ENCODE peak calls at places on chromosomes 1 and 21, in five cellular contexts. One of them, this sample, is unnamed.

GRCh38 chr1:27469334-27469733 is 20.6 kb downstream of the WASF2 start:
- DNase-seq in dorsolateral prefrontal cortex: no peak
- DNase-seq in fibroblast of the aortic adventitia: no peak
- DNase-seq in lower leg skin: no peak
- DNase-seq in heart left ventricle: no peak
- DNase-seq in this sample: no peak

GRCh38 chr21:26883768-26884167 is 38.6 kb upstream of the ADAMTS1 start:
- DNase-seq in fibroblast of the aortic adventitia: peak
- DNase-seq in dorsolateral prefrontal cortex: no peak
- DNase-seq in lower leg skin: no peak
- DNase-seq in heart left ventricle: no peak
- DNase-seq in this sample: no peak

GRCh38 chr1:75136921-75137641 is 2.9 kb downstream of the LHX8 start:
- DNase-seq in lower leg skin: no peak
- DNase-seq in fibroblast of the aortic adventitia: no peak
- DNase-seq in heart left ventricle: no peak
- DNase-seq in dorsolateral prefrontal cortex: no peak
- DNase-seq in this sample: no peak

GRCh38 chr1:30856260-30856790 is 52.2 kb downstream of the SDC3 start:
- DNase-seq in lower leg skin: no peak
- DNase-seq in heart left ventricle: no peak
- DNase-seq in dorsolateral prefrontal cortex: peak
- DNase-seq in fibroblast of the aortic adventitia: peak
- DNase-seq in this sample: no peak

GRCh38 chr1:57797084-57797483 is 373.2 kb upstream of the DAB1 start:
- DNase-seq in lower leg skin: no peak
- DNase-seq in heart left ventricle: no peak
- DNase-seq in dorsolateral prefrontal cortex: no peak
- DNase-seq in fibroblast of the aortic adventitia: no peak
- DNase-seq in this sample: no peak

GRCh38 chr1:162327791-162328165 is 48.9 kb downstream of the SPATA46 start:
- DNase-seq in fibroblast of the aortic adventitia: no peak
- DNase-seq in dorsolateral prefrontal cortex: no peak
- DNase-seq in lower leg skin: no peak
- DNase-seq in heart left ventricle: no peak
- DNase-seq in this sample: no peak

GRCh38 chr1:65323246-65323645 is 13.9 kb downstream of the DNAJC6 start:
- DNase-seq in dorsolateral prefrontal cortex: no peak
- DNase-seq in lower leg skin: no peak
- DNase-seq in fibroblast of the aortic adventitia: no peak
- DNase-seq in heart left ventricle: no peak
- DNase-seq in this sample: no peak

GRCh38 chr1:43229831-43230780 is 39.7 kb upstream of the TMEM125 start:
- DNase-seq in lower leg skin: no peak
- DNase-seq in fibroblast of the aortic adventitia: peak
- DNase-seq in dorsolateral prefrontal cortex: no peak
- DNase-seq in heart left ventricle: no peak
- DNase-seq in this sample: no peak

GRCh38 chr1:182990413-182991144 is 32.6 kb upstream of the LAMC1 start:
- DNase-seq in dorsolateral prefrontal cortex: no peak
- DNase-seq in lower leg skin: no peak
- DNase-seq in fibroblast of the aortic adventitia: peak
- DNase-seq in heart left ventricle: no peak
- DNase-seq in this sample: no peak

GRCh38 chr1:25435315-25436103 is 4.8 kb downstream of the MACO1 start:
- DNase-seq in fibroblast of the aortic adventitia: peak
- DNase-seq in dorsolateral prefrontal cortex: no peak
- DNase-seq in heart left ventricle: no peak
- DNase-seq in lower leg skin: no peak
- DNase-seq in this sample: no peak

GRCh38 chr1:53598956-53599355 is 139.8 kb downstream of the DMRTB1 start:
- DNase-seq in heart left ventricle: no peak
- DNase-seq in dorsolateral prefrontal cortex: no peak
- DNase-seq in lower leg skin: no peak
- DNase-seq in fibroblast of the aortic adventitia: no peak
- DNase-seq in this sample: no peak

GRCh38 chr1:55050283-55050682 is 10.9 kb downstream of the PCSK9 start:
- DNase-seq in lower leg skin: no peak
- DNase-seq in dorsolateral prefrontal cortex: no peak
- DNase-seq in fibroblast of the aortic adventitia: peak
- DNase-seq in heart left ventricle: no peak
- DNase-seq in this sample: no peak

GRCh38 chr1:232571523-232571922 is 58.4 kb downstream of the SIPA1L2 start:
- DNase-seq in lower leg skin: no peak
- DNase-seq in dorsolateral prefrontal cortex: no peak
- DNase-seq in fibroblast of the aortic adventitia: peak
- DNase-seq in heart left ventricle: no peak
- DNase-seq in this sample: no peak

GRCh38 chr21:25456672-25457071 is 150.6 kb downstream of the MRPL39 start:
- DNase-seq in dorsolateral prefrontal cortex: no peak
- DNase-seq in fibroblast of the aortic adventitia: no peak
- DNase-seq in lower leg skin: no peak
- DNase-seq in heart left ventricle: no peak
- DNase-seq in this sample: no peak

GRCh38 chr1:172777767-172778166 is 118.9 kb downstream of the FASLG start:
- DNase-seq in heart left ventricle: no peak
- DNase-seq in lower leg skin: no peak
- DNase-seq in fibroblast of the aortic adventitia: no peak
- DNase-seq in dorsolateral prefrontal cortex: no peak
- DNase-seq in this sample: no peak

GRCh38 chr1:172775598-172776570 is 117.0 kb downstream of the FASLG start:
- DNase-seq in heart left ventricle: no peak
- DNase-seq in fibroblast of the aortic adventitia: no peak
- DNase-seq in lower leg skin: no peak
- DNase-seq in dorsolateral prefrontal cortex: no peak
- DNase-seq in this sample: no peak

GRCh38 chr1:172781513-172782140 is 122.7 kb downstream of the FASLG start:
- DNase-seq in heart left ventricle: no peak
- DNase-seq in dorsolateral prefrontal cortex: no peak
- DNase-seq in lower leg skin: no peak
- DNase-seq in fibroblast of the aortic adventitia: no peak
- DNase-seq in this sample: no peak

GRCh38 chr1:172779501-172779900 is 120.6 kb downstream of the FASLG start:
- DNase-seq in heart left ventricle: no peak
- DNase-seq in fibroblast of the aortic adventitia: peak
- DNase-seq in dorsolateral prefrontal cortex: no peak
- DNase-seq in lower leg skin: no peak
- DNase-seq in this sample: no peak

GRCh38 chr1:172778461-172779455 is 119.9 kb downstream of the FASLG start:
- DNase-seq in dorsolateral prefrontal cortex: no peak
- DNase-seq in fibroblast of the aortic adventitia: peak
- DNase-seq in heart left ventricle: no peak
- DNase-seq in lower leg skin: no peak
- DNase-seq in this sample: no peak
- TF ChIP-seq CTCF in dorsolateral prefrontal cortex: no peak
- TF ChIP-seq CTCF in fibroblast of the aortic adventitia: peak
- TF ChIP-seq CTCF in heart left ventricle: no peak
- TF ChIP-seq CTCF in lower leg skin: no peak
- TF ChIP-seq CTCF in this sample: peak

GRCh38 chr1:165114022-165114888 is 242.3 kb downstream of the LMX1A start:
- DNase-seq in fibroblast of the aortic adventitia: peak
- DNase-seq in dorsolateral prefrontal cortex: peak
- DNase-seq in heart left ventricle: no peak
- DNase-seq in lower leg skin: peak
- DNase-seq in this sample: no peak
- TF ChIP-seq CTCF in fibroblast of the aortic adventitia: peak
- TF ChIP-seq CTCF in dorsolateral prefrontal cortex: peak
- TF ChIP-seq CTCF in heart left ventricle: peak
- TF ChIP-seq CTCF in lower leg skin: peak
- TF ChIP-seq CTCF in this sample: peak

GRCh38 chr1:107787299-107787698 is 177.7 kb downstream of the VAV3 start:
- DNase-seq in lower leg skin: no peak
- DNase-seq in dorsolateral prefrontal cortex: no peak
- DNase-seq in heart left ventricle: no peak
- DNase-seq in fibroblast of the aortic adventitia: no peak
- DNase-seq in this sample: no peak
- TF ChIP-seq CTCF in lower leg skin: no peak
- TF ChIP-seq CTCF in dorsolateral prefrontal cortex: no peak
- TF ChIP-seq CTCF in heart left ventricle: no peak
- TF ChIP-seq CTCF in fibroblast of the aortic adventitia: no peak
- TF ChIP-seq CTCF in this sample: no peak

GRCh38 chr1:180636138-180636537 is 4.3 kb downstream of the XPR1 start:
- DNase-seq in fibroblast of the aortic adventitia: peak
- DNase-seq in heart left ventricle: no peak
- DNase-seq in lower leg skin: no peak
- DNase-seq in dorsolateral prefrontal cortex: no peak
- DNase-seq in this sample: no peak
- TF ChIP-seq CTCF in fibroblast of the aortic adventitia: peak
- TF ChIP-seq CTCF in heart left ventricle: no peak
- TF ChIP-seq CTCF in lower leg skin: no peak
- TF ChIP-seq CTCF in dorsolateral prefrontal cortex: peak
- TF ChIP-seq CTCF in this sample: peak

DNA sequence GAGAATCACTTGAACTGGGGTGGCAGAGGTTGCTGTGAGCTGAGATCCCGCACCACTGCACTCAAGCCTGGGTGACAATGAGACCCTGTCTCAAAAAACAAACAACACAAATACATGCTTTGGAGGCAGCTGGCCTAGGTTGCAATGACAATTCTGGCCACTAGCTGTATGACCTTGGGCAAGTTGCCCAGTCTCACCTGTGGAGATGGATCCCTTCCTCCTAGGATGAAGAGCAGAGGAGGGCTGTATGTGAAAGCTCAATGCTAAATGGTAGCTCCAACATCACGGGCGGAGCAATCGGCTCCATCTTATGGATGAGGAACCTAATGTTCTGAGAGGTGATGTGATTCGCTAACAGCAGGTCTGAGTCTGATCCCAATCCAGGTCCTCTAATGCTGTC is 20.6 kb downstream of the ADORA1 start:
- DNase-seq in lower leg skin: no peak
- DNase-seq in dorsolateral prefrontal cortex: no peak
- DNase-seq in fibroblast of the aortic adventitia: no peak
- DNase-seq in heart left ventricle: no peak
- DNase-seq in this sample: no peak
- TF ChIP-seq CTCF in lower leg skin: no peak
- TF ChIP-seq CTCF in dorsolateral prefrontal cortex: no peak
- TF ChIP-seq CTCF in fibroblast of the aortic adventitia: peak
- TF ChIP-seq CTCF in heart left ventricle: no peak
- TF ChIP-seq CTCF in this sample: peak

GRCh38 chr1:107766533-107766932 is 198.4 kb downstream of the VAV3 start:
- DNase-seq in fibroblast of the aortic adventitia: no peak
- DNase-seq in heart left ventricle: no peak
- DNase-seq in dorsolateral prefrontal cortex: no peak
- DNase-seq in lower leg skin: no peak
- DNase-seq in this sample: no peak
- TF ChIP-seq CTCF in fibroblast of the aortic adventitia: no peak
- TF ChIP-seq CTCF in heart left ventricle: no peak
- TF ChIP-seq CTCF in dorsolateral prefrontal cortex: no peak
- TF ChIP-seq CTCF in lower leg skin: no peak
- TF ChIP-seq CTCF in this sample: no peak

DNA sequence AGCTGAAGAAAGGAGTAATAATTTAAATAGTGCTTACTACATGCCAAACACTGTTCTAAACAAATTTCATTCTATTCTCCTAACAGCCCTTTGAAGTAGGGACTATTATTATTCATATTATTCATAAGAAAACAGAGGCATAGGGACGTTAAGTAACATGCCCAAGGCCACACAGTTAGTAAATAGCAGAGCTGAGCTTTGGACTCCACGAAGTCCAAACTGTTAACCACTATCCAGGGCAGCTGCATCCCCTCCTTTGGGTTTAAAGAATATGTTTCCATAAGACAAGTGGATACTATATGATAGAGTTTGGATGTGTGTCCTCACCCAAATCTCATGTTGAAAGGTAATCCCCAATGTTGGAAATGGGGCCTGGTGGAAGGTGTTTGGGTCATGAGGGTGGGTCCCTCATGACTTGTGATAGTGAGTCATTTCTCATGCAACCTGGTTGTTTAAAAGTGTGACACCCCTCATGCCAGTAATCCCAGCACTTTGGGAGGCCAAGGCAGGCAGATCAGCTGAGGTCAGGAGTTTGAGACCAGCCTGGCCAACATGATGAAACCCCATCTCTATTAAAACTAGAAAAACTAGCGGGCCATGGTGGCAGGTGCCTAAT is 144.0 kb upstream of the CXADR start:
- DNase-seq in heart left ventricle: no peak
- DNase-seq in dorsolateral prefrontal cortex: no peak
- DNase-seq in lower leg skin: peak
- DNase-seq in fibroblast of the aortic adventitia: no peak
- DNase-seq in this sample: no peak
- TF ChIP-seq CTCF in heart left ventricle: no peak
- TF ChIP-seq CTCF in dorsolateral prefrontal cortex: no peak
- TF ChIP-seq CTCF in lower leg skin: no peak
- TF ChIP-seq CTCF in fibroblast of the aortic adventitia: no peak
- TF ChIP-seq CTCF in this sample: no peak

DNA sequence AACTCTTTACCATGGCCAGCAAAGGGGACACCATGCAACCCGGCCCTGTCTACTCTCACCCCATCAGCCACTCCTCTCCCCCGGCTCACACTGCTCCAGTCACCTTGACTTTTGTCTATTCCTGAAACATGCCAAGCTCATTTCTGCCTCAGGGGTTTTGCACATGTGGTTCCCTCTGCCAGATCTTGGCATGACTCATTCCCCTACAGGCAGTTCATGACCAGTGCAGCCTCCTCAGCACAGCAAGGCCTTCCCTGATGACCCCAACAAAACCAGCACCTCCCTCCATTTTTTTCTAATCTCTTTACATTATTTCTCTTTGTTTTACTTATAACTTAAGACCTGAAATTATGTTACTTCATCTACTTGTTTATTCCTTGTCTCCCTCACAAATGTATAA is 58.6 kb upstream of the GJB5 start:
- DNase-seq in dorsolateral prefrontal cortex: no peak
- DNase-seq in fibroblast of the aortic adventitia: peak
- DNase-seq in heart left ventricle: no peak
- DNase-seq in lower leg skin: no peak
- DNase-seq in this sample: peak
- TF ChIP-seq CTCF in dorsolateral prefrontal cortex: no peak
- TF ChIP-seq CTCF in fibroblast of the aortic adventitia: peak
- TF ChIP-seq CTCF in heart left ventricle: no peak
- TF ChIP-seq CTCF in lower leg skin: no peak
- TF ChIP-seq CTCF in this sample: no peak

DNA sequence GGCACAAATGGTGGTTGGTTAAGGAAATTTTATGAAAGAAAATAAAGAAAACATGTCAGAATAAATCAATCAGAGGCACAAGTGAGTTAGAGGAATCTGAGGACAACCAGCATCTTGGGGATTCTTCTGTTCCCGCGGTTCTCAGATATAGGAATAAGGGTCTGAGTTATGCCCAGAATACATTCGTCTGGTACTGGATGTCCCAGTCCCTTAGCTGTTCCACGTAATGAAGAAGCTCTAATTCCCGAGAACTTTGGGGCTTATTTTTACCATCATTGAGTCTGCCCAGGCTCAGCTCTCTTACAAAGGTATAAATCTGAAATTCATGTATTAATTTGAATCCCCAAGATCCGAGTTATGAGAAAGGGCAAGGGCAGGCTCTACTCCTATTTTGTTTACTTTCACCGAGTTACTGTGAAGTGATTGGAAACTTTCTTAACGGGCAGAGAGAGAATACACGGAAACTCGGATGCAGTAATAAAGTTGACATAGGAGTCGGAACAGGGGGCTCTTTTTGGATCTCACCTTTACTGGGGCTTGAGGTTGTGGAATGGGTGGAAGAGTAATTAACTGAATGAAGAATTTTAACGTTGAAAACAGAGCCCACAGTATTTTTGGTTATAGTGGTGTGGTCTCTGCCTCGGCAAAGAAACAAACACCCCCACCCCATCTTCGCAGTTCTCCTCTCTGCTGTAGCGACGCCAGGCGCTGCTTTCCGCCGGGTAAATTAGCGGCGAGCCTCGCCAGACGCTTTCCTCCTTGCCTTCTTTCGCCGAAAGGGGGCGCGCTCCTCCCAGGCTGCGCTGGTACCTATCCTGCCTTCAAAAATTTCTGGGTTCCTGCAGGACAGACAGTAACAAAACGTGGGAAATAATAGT is 7.1 kb downstream of the PRRX1 start:
- DNase-seq in fibroblast of the aortic adventitia: peak
- DNase-seq in heart left ventricle: peak
- DNase-seq in dorsolateral prefrontal cortex: no peak
- DNase-seq in lower leg skin: no peak
- DNase-seq in this sample: peak
- TF ChIP-seq CTCF in fibroblast of the aortic adventitia: peak
- TF ChIP-seq CTCF in heart left ventricle: peak
- TF ChIP-seq CTCF in dorsolateral prefrontal cortex: peak
- TF ChIP-seq CTCF in lower leg skin: no peak
- TF ChIP-seq CTCF in this sample: peak

This sample was measured in osteocyte.